ENCODE peak calls at places on chromosomes 6 and 20, in six cellular contexts. Y, U, G, E, X and M are unnamed samples.

GRCh38 chr20:34111057-34111711 is 859 bp downstream of the EIF2S2 start:
- DNase-seq in E (no peak), G (peak; percentile 70), X (peak; percentile 30), U (no peak), Y (no peak), M (no peak)

GRCh38 chr6:159723259-159723658 is 4.0 kb upstream of the WTAP start:
- DNase-seq in G (no peak), X (no peak), U (no peak), E (no peak), Y (no peak), M (no peak)

GRCh38 chr20:15005300-15005986 is 668.0 kb upstream of the FLRT3 start:
- DNase-seq in E (no peak), X (no peak), G (no peak), U (no peak), Y (no peak), M (no peak)

GRCh38 chr20:51425347-51426106 is 117.0 kb downstream of the NFATC2 start:
- DNase-seq in G (no peak), E (no peak), X (no peak), Y (no peak), U (no peak), M (no peak)

GRCh38 chr6:47234258-47234933 is 75.3 kb downstream of the TNFRSF21 start:
- DNase-seq in X (no peak), Y (no peak), U (no peak), E (no peak), G (no peak), M (no peak)

GRCh38 chr6:119521251-119521650 is 171.7 kb upstream of the MAN1A1 start:
- DNase-seq in Y (no peak), G (no peak), U (no peak), E (no peak), X (no peak), M (no peak)

GRCh38 chr20:60095456-60095855 is 137.2 kb downstream of the CDH26 start:
- DNase-seq in U (peak; percentile 19), X (no peak), E (no peak), G (peak; percentile 59), Y (no peak), M (no peak)

GRCh38 chr20:33120934-33121333 is 41.5 kb downstream of the BPIFB4 start:
- DNase-seq in E (no peak), Y (no peak), X (no peak), U (no peak), G (no peak), M (no peak)

GRCh38 chr6:105920071-105920470 is 166.1 kb upstream of the PRDM1 start:
- DNase-seq in G (no peak), U (no peak), X (no peak), Y (no peak), E (no peak), M (no peak)

GRCh38 chr6:76221525-76221924 is 149.1 kb upstream of the IMPG1 start:
- DNase-seq in X (no peak), U (no peak), E (no peak), G (no peak), Y (no peak), M (no peak)

GRCh38 chr6:26056583-26057350 is 30.5 kb upstream of the HFE start:
- DNase-seq in G (peak; percentile 31), E (no peak), U (no peak), X (no peak), Y (no peak), M (no peak)

GRCh38 chr6:11589261-11589660 is 51.7 kb downstream of the TMEM170B start:
- DNase-seq in E (no peak), G (no peak), X (no peak), U (no peak), Y (no peak), M (no peak)

GRCh38 chr20:3251806-3252205 is 12.8 kb upstream of the SLC4A11 start:
- DNase-seq in E (no peak), G (peak; percentile 36), X (no peak), Y (no peak), U (no peak), M (no peak)

GRCh38 chr6:157459327-157459726 is 78.3 kb downstream of the ZDHHC14 start:
- DNase-seq in U (no peak), Y (no peak), E (no peak), X (no peak), G (no peak), M (no peak)

GRCh38 chr20:63217706-63218105 is 1.8 kb upstream of the YTHDF1 start:
- DNase-seq in E (no peak), X (no peak), U (no peak), Y (no peak), G (no peak), M (no peak)

GRCh38 chr20:63216849-63217471 is 1.0 kb upstream of the YTHDF1 start:
- DNase-seq in G (no peak), Y (no peak), X (no peak), U (no peak), E (no peak), M (no peak)

GRCh38 chr20:63219866-63220521 is 4.1 kb upstream of the YTHDF1 start:
- DNase-seq in G (no peak), Y (no peak), X (no peak), E (no peak), U (no peak), M (no peak)

GRCh38 chr20:63219447-63219821 is 3.5 kb upstream of the YTHDF1 start:
- DNase-seq in X (no peak), U (no peak), E (no peak), Y (no peak), G (no peak), M (no peak)

GRCh38 chr20:63218701-63219446 is 2.9 kb upstream of the YTHDF1 start:
- DNase-seq in E (no peak), U (no peak), Y (no peak), X (no peak), G (no peak), M (no peak)
- TF ChIP-seq CTCF in E (no peak), U (no peak), Y (no peak), X (no peak), G (no peak), M (no peak)

GRCh38 chr6:139173822-139174221 is 38.9 kb downstream of the HECA start:
- DNase-seq in U (no peak), G (no peak), Y (no peak), E (no peak), X (no peak), M (no peak)
- TF ChIP-seq CTCF in U (no peak), G (no peak), Y (no peak), E (no peak), X (no peak), M (no peak)

GRCh38 chr6:43286995-43287716 is 10.9 kb upstream of the SLC22A7 start:
- DNase-seq in Y (no peak), X (no peak), U (no peak), G (no peak), E (no peak), M (no peak)
- TF ChIP-seq CTCF in Y (no peak), X (peak; percentile 42), U (peak; percentile 15), G (peak; percentile 6), E (peak; percentile 46), M (no peak)

GRCh38 chr20:31693987-31694661 is 28.5 kb downstream of the BCL2L1 start:
- DNase-seq in U (no peak), E (no peak), X (no peak), Y (no peak), G (no peak), M (no peak)

GRCh38 chr20:31689141-31689540 is 33.5 kb downstream of the BCL2L1 start:
- DNase-seq in E (no peak), Y (no peak), U (no peak), G (no peak), X (no peak), M (no peak)

GRCh38 chr20:31690124-31690666 is 32.5 kb downstream of the BCL2L1 start:
- DNase-seq in Y (no peak), G (no peak), U (no peak), E (no peak), X (no peak), M (no peak)

GRCh38 chr20:31693402-31693801 is 29.3 kb downstream of the BCL2L1 start:
- DNase-seq in U (no peak), E (no peak), Y (no peak), G (no peak), X (no peak), M (no peak)

DNA sequence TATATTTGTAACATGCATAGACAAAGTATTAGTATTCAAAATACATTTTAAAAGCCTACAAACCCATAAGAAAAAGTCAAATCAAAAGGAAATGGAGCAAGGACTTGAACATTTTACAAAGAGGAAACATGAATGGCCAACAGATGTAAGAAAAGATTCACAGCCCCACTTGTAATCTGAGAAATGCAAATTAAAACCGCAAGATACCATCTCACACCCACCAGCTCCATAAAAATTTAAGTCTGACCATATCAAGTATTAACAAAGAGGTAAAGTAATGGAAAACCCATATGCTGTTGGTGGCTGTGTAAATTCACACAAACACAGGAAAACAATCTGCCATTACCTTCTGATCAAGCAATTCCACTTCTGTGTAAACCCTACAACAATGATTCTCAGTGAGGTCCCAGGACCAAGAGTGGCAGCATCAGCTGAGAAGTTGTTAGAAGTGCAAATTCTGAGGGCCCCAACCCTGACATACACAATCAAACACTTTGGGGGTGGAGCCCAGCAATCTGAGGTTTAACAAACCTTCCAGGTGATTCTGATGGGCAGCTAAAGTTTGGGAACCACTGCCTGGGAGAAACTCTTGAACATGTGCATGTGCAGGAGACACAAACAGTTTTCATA is 30.9 kb downstream of the BCL2L1 start:
- DNase-seq in X (no peak), G (peak; percentile 46), U (no peak), Y (no peak), E (no peak), M (no peak)
- TF ChIP-seq CTCF in X (no peak), G (no peak), U (no peak), Y (no peak), E (no peak), M (no peak)

DNA sequence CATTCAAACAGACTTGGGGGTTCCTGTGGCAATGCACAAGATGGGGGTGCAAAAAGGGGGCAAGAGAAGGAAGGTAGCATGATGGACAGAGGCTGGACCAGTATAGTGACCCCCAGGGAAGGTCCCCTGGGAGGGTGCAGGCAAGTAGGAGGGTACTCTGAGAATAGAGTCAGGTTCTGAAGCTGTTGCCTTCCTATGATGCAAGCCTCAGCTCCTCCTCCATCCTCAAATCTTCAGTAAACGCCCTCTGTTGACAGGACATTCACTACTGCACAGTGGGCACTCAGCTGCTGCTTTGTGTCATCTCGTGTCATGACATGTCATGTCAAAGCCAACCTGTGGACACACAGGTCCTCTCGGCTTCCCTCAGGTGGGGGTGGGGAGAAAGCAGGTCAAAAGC is 5.8 kb upstream of the SDCBP2 start:
- DNase-seq in X (no peak), E (no peak), U (no peak), Y (no peak), G (no peak), M (no peak)
- TF ChIP-seq CTCF in X (no peak), E (no peak), U (no peak), Y (no peak), G (no peak), M (no peak)